ENCODE peak calls at places on chromosomes 6 and 20, in nine cellular contexts. One of them, this sample, is unnamed.

GRCh38 chr6:26030716-26031115 is 56.5 kb upstream of the HFE start:
- DNase-seq in AG04450: no peak
- DNase-seq in effector CD4-positive, alpha-beta T cell: no peak
- DNase-seq in cardiac fibroblast: no peak
- DNase-seq in astrocyte of the spinal cord: no peak
- DNase-seq in activated naive CD4-positive, alpha-beta T cell treated with anti-CD3 and anti-CD28 coated beads, Interleukin-2, amount 10 ng/mL, durations not matched to agents 7 days and 5 days: no peak
- DNase-seq in NCI-H510A treated with DMSO at 0.1 percent for 48 hours: no peak
- DNase-seq in T-helper 2 cell: no peak
- DNase-seq in omental fat pad: no peak
- DNase-seq in this sample: peak

GRCh38 chr6:4446982-4447381 is 311.6 kb upstream of the ECI2 start:
- DNase-seq in cardiac fibroblast: peak
- DNase-seq in activated naive CD4-positive, alpha-beta T cell treated with anti-CD3 and anti-CD28 coated beads, Interleukin-2, amount 10 ng/mL, durations not matched to agents 7 days and 5 days: no peak
- DNase-seq in omental fat pad: no peak
- DNase-seq in T-helper 2 cell: no peak
- DNase-seq in astrocyte of the spinal cord: peak
- DNase-seq in NCI-H510A treated with DMSO at 0.1 percent for 48 hours: no peak
- DNase-seq in effector CD4-positive, alpha-beta T cell: no peak
- DNase-seq in AG04450: peak
- DNase-seq in this sample: peak

GRCh38 chr6:77587963-77588362 is 64.9 kb upstream of the MEI4 start:
- DNase-seq in AG04450: no peak
- DNase-seq in astrocyte of the spinal cord: no peak
- DNase-seq in omental fat pad: no peak
- DNase-seq in T-helper 2 cell: no peak
- DNase-seq in cardiac fibroblast: no peak
- DNase-seq in effector CD4-positive, alpha-beta T cell: no peak
- DNase-seq in activated naive CD4-positive, alpha-beta T cell treated with anti-CD3 and anti-CD28 coated beads, Interleukin-2, amount 10 ng/mL, durations not matched to agents 7 days and 5 days: no peak
- DNase-seq in NCI-H510A treated with DMSO at 0.1 percent for 48 hours: no peak
- DNase-seq in this sample: no peak

GRCh38 chr6:10747251-10747972 is at the start of gene TMEM14B:
- DNase-seq in effector CD4-positive, alpha-beta T cell: peak
- DNase-seq in T-helper 2 cell: peak
- DNase-seq in activated naive CD4-positive, alpha-beta T cell treated with anti-CD3 and anti-CD28 coated beads, Interleukin-2, amount 10 ng/mL, durations not matched to agents 7 days and 5 days: peak
- DNase-seq in AG04450: peak
- DNase-seq in omental fat pad: peak
- DNase-seq in astrocyte of the spinal cord: peak
- DNase-seq in NCI-H510A treated with DMSO at 0.1 percent for 48 hours: peak
- DNase-seq in cardiac fibroblast: peak
- DNase-seq in this sample: peak

GRCh38 chr20:1622450-1622849 is 2.6 kb upstream of the SIRPB1 start:
- DNase-seq in effector CD4-positive, alpha-beta T cell: no peak
- DNase-seq in AG04450: no peak
- DNase-seq in T-helper 2 cell: no peak
- DNase-seq in omental fat pad: no peak
- DNase-seq in activated naive CD4-positive, alpha-beta T cell treated with anti-CD3 and anti-CD28 coated beads, Interleukin-2, amount 10 ng/mL, durations not matched to agents 7 days and 5 days: no peak
- DNase-seq in cardiac fibroblast: no peak
- DNase-seq in NCI-H510A treated with DMSO at 0.1 percent for 48 hours: no peak
- DNase-seq in astrocyte of the spinal cord: no peak
- DNase-seq in this sample: no peak

GRCh38 chr20:7449269-7449668 is 491.0 kb downstream of the HAO1 start:
- DNase-seq in cardiac fibroblast: peak
- DNase-seq in omental fat pad: no peak
- DNase-seq in T-helper 2 cell: no peak
- DNase-seq in astrocyte of the spinal cord: no peak
- DNase-seq in activated naive CD4-positive, alpha-beta T cell treated with anti-CD3 and anti-CD28 coated beads, Interleukin-2, amount 10 ng/mL, durations not matched to agents 7 days and 5 days: no peak
- DNase-seq in NCI-H510A treated with DMSO at 0.1 percent for 48 hours: no peak
- DNase-seq in effector CD4-positive, alpha-beta T cell: no peak
- DNase-seq in AG04450: no peak
- DNase-seq in this sample: peak

GRCh38 chr6:3506751-3507388 is 50.0 kb upstream of the SLC22A23 start:
- DNase-seq in NCI-H510A treated with DMSO at 0.1 percent for 48 hours: no peak
- DNase-seq in omental fat pad: no peak
- DNase-seq in astrocyte of the spinal cord: no peak
- DNase-seq in AG04450: no peak
- DNase-seq in effector CD4-positive, alpha-beta T cell: no peak
- DNase-seq in activated naive CD4-positive, alpha-beta T cell treated with anti-CD3 and anti-CD28 coated beads, Interleukin-2, amount 10 ng/mL, durations not matched to agents 7 days and 5 days: no peak
- DNase-seq in cardiac fibroblast: peak
- DNase-seq in T-helper 2 cell: no peak
- DNase-seq in this sample: no peak

GRCh38 chr20:12058201-12058600 is 140.5 kb downstream of the BTBD3 start:
- DNase-seq in astrocyte of the spinal cord: peak
- DNase-seq in omental fat pad: no peak
- DNase-seq in activated naive CD4-positive, alpha-beta T cell treated with anti-CD3 and anti-CD28 coated beads, Interleukin-2, amount 10 ng/mL, durations not matched to agents 7 days and 5 days: no peak
- DNase-seq in effector CD4-positive, alpha-beta T cell: no peak
- DNase-seq in AG04450: no peak
- DNase-seq in NCI-H510A treated with DMSO at 0.1 percent for 48 hours: no peak
- DNase-seq in cardiac fibroblast: peak
- DNase-seq in T-helper 2 cell: no peak
- DNase-seq in this sample: no peak

GRCh38 chr6:127366281-127367022 is 23.0 kb upstream of the ECHDC1 start:
- DNase-seq in NCI-H510A treated with DMSO at 0.1 percent for 48 hours: no peak
- DNase-seq in T-helper 2 cell: no peak
- DNase-seq in activated naive CD4-positive, alpha-beta T cell treated with anti-CD3 and anti-CD28 coated beads, Interleukin-2, amount 10 ng/mL, durations not matched to agents 7 days and 5 days: no peak
- DNase-seq in effector CD4-positive, alpha-beta T cell: no peak
- DNase-seq in omental fat pad: no peak
- DNase-seq in astrocyte of the spinal cord: peak
- DNase-seq in AG04450: peak
- DNase-seq in cardiac fibroblast: peak
- DNase-seq in this sample: peak

GRCh38 chr6:64507661-64508060 is 872.1 kb downstream of the PHF3 start:
- DNase-seq in T-helper 2 cell: no peak
- DNase-seq in astrocyte of the spinal cord: no peak
- DNase-seq in omental fat pad: no peak
- DNase-seq in effector CD4-positive, alpha-beta T cell: no peak
- DNase-seq in AG04450: no peak
- DNase-seq in cardiac fibroblast: no peak
- DNase-seq in NCI-H510A treated with DMSO at 0.1 percent for 48 hours: no peak
- DNase-seq in activated naive CD4-positive, alpha-beta T cell treated with anti-CD3 and anti-CD28 coated beads, Interleukin-2, amount 10 ng/mL, durations not matched to agents 7 days and 5 days: no peak
- DNase-seq in this sample: no peak

GRCh38 chr6:19382676-19383075 is 454.5 kb upstream of the ID4 start:
- DNase-seq in omental fat pad: no peak
- DNase-seq in AG04450: no peak
- DNase-seq in activated naive CD4-positive, alpha-beta T cell treated with anti-CD3 and anti-CD28 coated beads, Interleukin-2, amount 10 ng/mL, durations not matched to agents 7 days and 5 days: no peak
- DNase-seq in cardiac fibroblast: no peak
- DNase-seq in T-helper 2 cell: no peak
- DNase-seq in astrocyte of the spinal cord: no peak
- DNase-seq in effector CD4-positive, alpha-beta T cell: no peak
- DNase-seq in NCI-H510A treated with DMSO at 0.1 percent for 48 hours: no peak
- DNase-seq in this sample: no peak

GRCh38 chr20:2118783-2119182 is 17.2 kb downstream of the STK35 start:
- DNase-seq in effector CD4-positive, alpha-beta T cell: no peak
- DNase-seq in cardiac fibroblast: peak
- DNase-seq in NCI-H510A treated with DMSO at 0.1 percent for 48 hours: no peak
- DNase-seq in omental fat pad: no peak
- DNase-seq in activated naive CD4-positive, alpha-beta T cell treated with anti-CD3 and anti-CD28 coated beads, Interleukin-2, amount 10 ng/mL, durations not matched to agents 7 days and 5 days: no peak
- DNase-seq in T-helper 2 cell: no peak
- DNase-seq in AG04450: no peak
- DNase-seq in astrocyte of the spinal cord: no peak
- DNase-seq in this sample: no peak

GRCh38 chr6:111096246-111096645 is 8.9 kb downstream of the SLC16A10 start:
- DNase-seq in AG04450: no peak
- DNase-seq in cardiac fibroblast: no peak
- DNase-seq in NCI-H510A treated with DMSO at 0.1 percent for 48 hours: no peak
- DNase-seq in omental fat pad: no peak
- DNase-seq in T-helper 2 cell: no peak
- DNase-seq in effector CD4-positive, alpha-beta T cell: peak
- DNase-seq in activated naive CD4-positive, alpha-beta T cell treated with anti-CD3 and anti-CD28 coated beads, Interleukin-2, amount 10 ng/mL, durations not matched to agents 7 days and 5 days: peak
- DNase-seq in astrocyte of the spinal cord: no peak
- DNase-seq in this sample: no peak

GRCh38 chr6:134663800-134664535 is 285.9 kb downstream of the ALDH8A1 start:
- DNase-seq in omental fat pad: no peak
- DNase-seq in cardiac fibroblast: peak
- DNase-seq in NCI-H510A treated with DMSO at 0.1 percent for 48 hours: no peak
- DNase-seq in astrocyte of the spinal cord: no peak
- DNase-seq in activated naive CD4-positive, alpha-beta T cell treated with anti-CD3 and anti-CD28 coated beads, Interleukin-2, amount 10 ng/mL, durations not matched to agents 7 days and 5 days: no peak
- DNase-seq in effector CD4-positive, alpha-beta T cell: no peak
- DNase-seq in T-helper 2 cell: no peak
- DNase-seq in AG04450: no peak
- DNase-seq in this sample: no peak

GRCh38 chr6:106163966-106164877 is 78.1 kb downstream of the PRDM1 start:
- DNase-seq in omental fat pad: no peak
- DNase-seq in T-helper 2 cell: no peak
- DNase-seq in cardiac fibroblast: peak
- DNase-seq in AG04450: peak
- DNase-seq in activated naive CD4-positive, alpha-beta T cell treated with anti-CD3 and anti-CD28 coated beads, Interleukin-2, amount 10 ng/mL, durations not matched to agents 7 days and 5 days: peak
- DNase-seq in astrocyte of the spinal cord: peak
- DNase-seq in effector CD4-positive, alpha-beta T cell: no peak
- DNase-seq in NCI-H510A treated with DMSO at 0.1 percent for 48 hours: no peak
- DNase-seq in this sample: peak

GRCh38 chr6:42845327-42845694 is 34.1 kb upstream of the RPL7L1 start:
- DNase-seq in astrocyte of the spinal cord: no peak
- DNase-seq in AG04450: no peak
- DNase-seq in cardiac fibroblast: no peak
- DNase-seq in NCI-H510A treated with DMSO at 0.1 percent for 48 hours: no peak
- DNase-seq in activated naive CD4-positive, alpha-beta T cell treated with anti-CD3 and anti-CD28 coated beads, Interleukin-2, amount 10 ng/mL, durations not matched to agents 7 days and 5 days: no peak
- DNase-seq in T-helper 2 cell: no peak
- DNase-seq in effector CD4-positive, alpha-beta T cell: no peak
- DNase-seq in omental fat pad: no peak
- DNase-seq in this sample: no peak

GRCh38 chr6:106027760-106028159 is 58.4 kb upstream of the PRDM1 start:
- DNase-seq in T-helper 2 cell: no peak
- DNase-seq in cardiac fibroblast: no peak
- DNase-seq in AG04450: no peak
- DNase-seq in NCI-H510A treated with DMSO at 0.1 percent for 48 hours: peak
- DNase-seq in effector CD4-positive, alpha-beta T cell: no peak
- DNase-seq in omental fat pad: no peak
- DNase-seq in activated naive CD4-positive, alpha-beta T cell treated with anti-CD3 and anti-CD28 coated beads, Interleukin-2, amount 10 ng/mL, durations not matched to agents 7 days and 5 days: no peak
- DNase-seq in astrocyte of the spinal cord: no peak
- DNase-seq in this sample: no peak

GRCh38 chr20:574297-574942 is 30.8 kb upstream of the CSNK2A1 start:
- DNase-seq in effector CD4-positive, alpha-beta T cell: no peak
- DNase-seq in activated naive CD4-positive, alpha-beta T cell treated with anti-CD3 and anti-CD28 coated beads, Interleukin-2, amount 10 ng/mL, durations not matched to agents 7 days and 5 days: no peak
- DNase-seq in AG04450: no peak
- DNase-seq in cardiac fibroblast: no peak
- DNase-seq in astrocyte of the spinal cord: no peak
- DNase-seq in T-helper 2 cell: no peak
- DNase-seq in NCI-H510A treated with DMSO at 0.1 percent for 48 hours: no peak
- DNase-seq in omental fat pad: no peak
- DNase-seq in this sample: no peak

GRCh38 chr6:15555101-15556038 is 107.5 kb downstream of the DTNBP1 start:
- DNase-seq in cardiac fibroblast: no peak
- DNase-seq in AG04450: no peak
- DNase-seq in NCI-H510A treated with DMSO at 0.1 percent for 48 hours: no peak
- DNase-seq in activated naive CD4-positive, alpha-beta T cell treated with anti-CD3 and anti-CD28 coated beads, Interleukin-2, amount 10 ng/mL, durations not matched to agents 7 days and 5 days: no peak
- DNase-seq in astrocyte of the spinal cord: no peak
- DNase-seq in omental fat pad: no peak
- DNase-seq in effector CD4-positive, alpha-beta T cell: no peak
- DNase-seq in T-helper 2 cell: no peak
- DNase-seq in this sample: no peak

GRCh38 chr6:20711518-20711917 is 177.3 kb downstream of the CDKAL1 start:
- DNase-seq in effector CD4-positive, alpha-beta T cell: no peak
- DNase-seq in cardiac fibroblast: peak
- DNase-seq in omental fat pad: no peak
- DNase-seq in AG04450: no peak
- DNase-seq in astrocyte of the spinal cord: no peak
- DNase-seq in activated naive CD4-positive, alpha-beta T cell treated with anti-CD3 and anti-CD28 coated beads, Interleukin-2, amount 10 ng/mL, durations not matched to agents 7 days and 5 days: no peak
- DNase-seq in T-helper 2 cell: no peak
- DNase-seq in NCI-H510A treated with DMSO at 0.1 percent for 48 hours: no peak
- DNase-seq in this sample: no peak

GRCh38 chr20:3115190-3116107 is 30.9 kb upstream of the AVP start:
- DNase-seq in cardiac fibroblast: peak
- DNase-seq in NCI-H510A treated with DMSO at 0.1 percent for 48 hours: peak
- DNase-seq in activated naive CD4-positive, alpha-beta T cell treated with anti-CD3 and anti-CD28 coated beads, Interleukin-2, amount 10 ng/mL, durations not matched to agents 7 days and 5 days: peak
- DNase-seq in astrocyte of the spinal cord: peak
- DNase-seq in omental fat pad: no peak
- DNase-seq in T-helper 2 cell: no peak
- DNase-seq in effector CD4-positive, alpha-beta T cell: no peak
- DNase-seq in AG04450: peak
- DNase-seq in this sample: peak

GRCh38 chr20:1741309-1742048 is 83.9 kb upstream of the SIRPG start:
- DNase-seq in astrocyte of the spinal cord: no peak
- DNase-seq in effector CD4-positive, alpha-beta T cell: no peak
- DNase-seq in T-helper 2 cell: no peak
- DNase-seq in cardiac fibroblast: no peak
- DNase-seq in omental fat pad: no peak
- DNase-seq in AG04450: no peak
- DNase-seq in NCI-H510A treated with DMSO at 0.1 percent for 48 hours: no peak
- DNase-seq in activated naive CD4-positive, alpha-beta T cell treated with anti-CD3 and anti-CD28 coated beads, Interleukin-2, amount 10 ng/mL, durations not matched to agents 7 days and 5 days: no peak
- DNase-seq in this sample: no peak

GRCh38 chr6:147567141-147567805 is 58.8 kb downstream of the SAMD5 start:
- DNase-seq in omental fat pad: no peak
- DNase-seq in effector CD4-positive, alpha-beta T cell: no peak
- DNase-seq in astrocyte of the spinal cord: no peak
- DNase-seq in NCI-H510A treated with DMSO at 0.1 percent for 48 hours: no peak
- DNase-seq in T-helper 2 cell: no peak
- DNase-seq in activated naive CD4-positive, alpha-beta T cell treated with anti-CD3 and anti-CD28 coated beads, Interleukin-2, amount 10 ng/mL, durations not matched to agents 7 days and 5 days: no peak
- DNase-seq in cardiac fibroblast: peak
- DNase-seq in AG04450: no peak
- DNase-seq in this sample: peak

GRCh38 chr6:158419339-158419909 is 107.2 kb downstream of the TULP4 start:
- DNase-seq in effector CD4-positive, alpha-beta T cell: no peak
- DNase-seq in activated naive CD4-positive, alpha-beta T cell treated with anti-CD3 and anti-CD28 coated beads, Interleukin-2, amount 10 ng/mL, durations not matched to agents 7 days and 5 days: no peak
- DNase-seq in T-helper 2 cell: no peak
- DNase-seq in cardiac fibroblast: no peak
- DNase-seq in astrocyte of the spinal cord: no peak
- DNase-seq in omental fat pad: no peak
- DNase-seq in AG04450: no peak
- DNase-seq in NCI-H510A treated with DMSO at 0.1 percent for 48 hours: no peak
- DNase-seq in this sample: no peak

GRCh38 chr6:159972506-159973268 is 3.8 kb downstream of the IGF2R start:
- DNase-seq in NCI-H510A treated with DMSO at 0.1 percent for 48 hours: no peak
- DNase-seq in AG04450: no peak
- DNase-seq in activated naive CD4-positive, alpha-beta T cell treated with anti-CD3 and anti-CD28 coated beads, Interleukin-2, amount 10 ng/mL, durations not matched to agents 7 days and 5 days: no peak
- DNase-seq in cardiac fibroblast: no peak
- DNase-seq in effector CD4-positive, alpha-beta T cell: no peak
- DNase-seq in omental fat pad: no peak
- DNase-seq in astrocyte of the spinal cord: no peak
- DNase-seq in T-helper 2 cell: no peak
- DNase-seq in this sample: no peak

GRCh38 chr6:123994168-123994567 is 190.5 kb downstream of the NKAIN2 start:
- DNase-seq in T-helper 2 cell: no peak
- DNase-seq in astrocyte of the spinal cord: no peak
- DNase-seq in omental fat pad: no peak
- DNase-seq in activated naive CD4-positive, alpha-beta T cell treated with anti-CD3 and anti-CD28 coated beads, Interleukin-2, amount 10 ng/mL, durations not matched to agents 7 days and 5 days: no peak
- DNase-seq in NCI-H510A treated with DMSO at 0.1 percent for 48 hours: peak
- DNase-seq in cardiac fibroblast: no peak
- DNase-seq in effector CD4-positive, alpha-beta T cell: no peak
- DNase-seq in AG04450: no peak
- DNase-seq in this sample: no peak

GRCh38 chr20:63896136-63896890 is 1.4 kb downstream of the DNAJC5 start:
- DNase-seq in cardiac fibroblast: peak
- DNase-seq in omental fat pad: no peak
- DNase-seq in astrocyte of the spinal cord: peak
- DNase-seq in AG04450: no peak
- DNase-seq in activated naive CD4-positive, alpha-beta T cell treated with anti-CD3 and anti-CD28 coated beads, Interleukin-2, amount 10 ng/mL, durations not matched to agents 7 days and 5 days: peak
- DNase-seq in effector CD4-positive, alpha-beta T cell: no peak
- DNase-seq in T-helper 2 cell: no peak
- DNase-seq in NCI-H510A treated with DMSO at 0.1 percent for 48 hours: peak
- DNase-seq in this sample: peak

GRCh38 chr6:15320683-15321082 is 74.8 kb downstream of the JARID2 start:
- DNase-seq in effector CD4-positive, alpha-beta T cell: no peak
- DNase-seq in T-helper 2 cell: no peak
- DNase-seq in AG04450: no peak
- DNase-seq in activated naive CD4-positive, alpha-beta T cell treated with anti-CD3 and anti-CD28 coated beads, Interleukin-2, amount 10 ng/mL, durations not matched to agents 7 days and 5 days: no peak
- DNase-seq in astrocyte of the spinal cord: no peak
- DNase-seq in omental fat pad: no peak
- DNase-seq in NCI-H510A treated with DMSO at 0.1 percent for 48 hours: no peak
- DNase-seq in cardiac fibroblast: peak
- DNase-seq in this sample: peak

GRCh38 chr6:162463573-162463972 is 264.0 kb downstream of the PRKN start:
- DNase-seq in effector CD4-positive, alpha-beta T cell: no peak
- DNase-seq in activated naive CD4-positive, alpha-beta T cell treated with anti-CD3 and anti-CD28 coated beads, Interleukin-2, amount 10 ng/mL, durations not matched to agents 7 days and 5 days: no peak
- DNase-seq in AG04450: no peak
- DNase-seq in omental fat pad: no peak
- DNase-seq in T-helper 2 cell: no peak
- DNase-seq in astrocyte of the spinal cord: no peak
- DNase-seq in NCI-H510A treated with DMSO at 0.1 percent for 48 hours: no peak
- DNase-seq in cardiac fibroblast: no peak
- DNase-seq in this sample: no peak

GRCh38 chr6:11210386-11211138 is 21.9 kb downstream of the NEDD9 start:
- DNase-seq in AG04450: no peak
- DNase-seq in NCI-H510A treated with DMSO at 0.1 percent for 48 hours: no peak
- DNase-seq in cardiac fibroblast: peak
- DNase-seq in T-helper 2 cell: no peak
- DNase-seq in astrocyte of the spinal cord: no peak
- DNase-seq in effector CD4-positive, alpha-beta T cell: no peak
- DNase-seq in activated naive CD4-positive, alpha-beta T cell treated with anti-CD3 and anti-CD28 coated beads, Interleukin-2, amount 10 ng/mL, durations not matched to agents 7 days and 5 days: no peak
- DNase-seq in omental fat pad: no peak
- DNase-seq in this sample: no peak

GRCh38 chr6:111580401-111580800 is 25.3 kb downstream of the TRAF3IP2 start:
- DNase-seq in cardiac fibroblast: no peak
- DNase-seq in effector CD4-positive, alpha-beta T cell: no peak
- DNase-seq in omental fat pad: no peak
- DNase-seq in T-helper 2 cell: no peak
- DNase-seq in astrocyte of the spinal cord: no peak
- DNase-seq in activated naive CD4-positive, alpha-beta T cell treated with anti-CD3 and anti-CD28 coated beads, Interleukin-2, amount 10 ng/mL, durations not matched to agents 7 days and 5 days: no peak
- DNase-seq in NCI-H510A treated with DMSO at 0.1 percent for 48 hours: no peak
- DNase-seq in AG04450: no peak
- DNase-seq in this sample: no peak

This sample was measured in LHCN-M2.